ENCODE peak calls at places on chromosome 11, in ten cellular contexts. E, J, M, X, K, B, Z, C, V and A are unnamed samples.

GRCh38 chr11:128747728-128748148 is 53.9 kb downstream of the FLI1 start:
- DNase-seq in K (no peak), M (no peak), X (peak), B (no peak), Z (no peak), E (no peak), C (no peak), V (no peak), J (no peak), A (no peak)

GRCh38 chr11:88281317-88281712 is 56.2 kb downstream of the CTSC start:
- DNase-seq in J (no peak), V (no peak), K (no peak), X (no peak), M (no peak), B (peak), E (no peak), Z (peak), C (no peak), A (no peak)

GRCh38 chr11:82734120-82734479 is 436 bp upstream of the FAM181B start:
- DNase-seq in B (no peak), J (no peak), C (no peak), Z (no peak), M (no peak), E (no peak), V (no peak), K (no peak), X (no peak), A (no peak)

GRCh38 chr11:36123353-36124220 is 165.6 kb downstream of the COMMD9 start:
- DNase-seq in K (no peak), B (no peak), Z (no peak), X (no peak), C (no peak), E (no peak), V (no peak), J (no peak), M (no peak), A (no peak)

GRCh38 chr11:65558785-65559509 is 788 bp upstream of the LTBP3 start:
- DNase-seq in V (no peak), M (no peak), E (no peak), J (peak), K (peak), B (peak), X (no peak), Z (no peak), C (no peak), A (no peak)

GRCh38 chr11:111114091-111114490 is 131.4 kb upstream of the POU2AF2 start:
- DNase-seq in B (no peak), K (no peak), X (no peak), V (no peak), C (no peak), Z (no peak), J (no peak), E (no peak), M (no peak), A (no peak)

GRCh38 chr11:69535928-69536327 is 54.5 kb downstream of the LINC01488 start:
- DNase-seq in M (no peak), B (no peak), C (no peak), J (no peak), X (no peak), V (no peak), Z (no peak), K (no peak), E (no peak), A (no peak)

GRCh38 chr11:1051356-1052132 is 15.0 kb upstream of the MUC6 start:
- DNase-seq in J (no peak), Z (no peak), B (no peak), C (no peak), E (no peak), V (no peak), X (no peak), M (no peak), K (no peak), A (no peak)

GRCh38 chr11:11865449-11865848 is 23.7 kb downstream of the USP47 start:
- DNase-seq in B (peak), V (no peak), E (no peak), M (no peak), X (no peak), J (no peak), C (no peak), Z (no peak), K (no peak), A (no peak)

GRCh38 chr11:126166413-126166812 is 45.0 kb downstream of the RPUSD4 start:
- DNase-seq in V (no peak), K (no peak), J (no peak), M (no peak), X (no peak), B (no peak), C (no peak), E (no peak), Z (no peak), A (no peak)

GRCh38 chr11:67644472-67645418 is 5.2 kb upstream of the TBX10 start:
- DNase-seq in J (no peak), M (no peak), C (peak), V (no peak), B (no peak), Z (no peak), E (no peak), K (no peak), X (no peak), A (peak)

GRCh38 chr11:130128626-130129025 is 31.0 kb upstream of the ST14 start:
- DNase-seq in B (no peak), J (no peak), E (no peak), Z (no peak), C (no peak), M (no peak), K (no peak), X (no peak), V (no peak), A (no peak)

GRCh38 chr11:69467646-69468045 is 13.8 kb upstream of the LINC01488 start:
- DNase-seq in J (no peak), C (no peak), V (no peak), B (no peak), M (no peak), K (no peak), Z (no peak), X (no peak), E (peak), A (no peak)

GRCh38 chr11:86234831-86235461 is 9.6 kb upstream of the EED start:
- DNase-seq in V (no peak), E (no peak), K (no peak), M (no peak), Z (no peak), B (no peak), C (peak), J (no peak), X (no peak), A (no peak)

GRCh38 chr11:35990170-35990569 is 46.3 kb downstream of the LDLRAD3 start:
- DNase-seq in B (no peak), M (no peak), C (no peak), X (no peak), E (no peak), K (no peak), Z (no peak), J (no peak), V (no peak), A (no peak)

GRCh38 chr11:34027516-34028406 is 23.8 kb upstream of the CAPRIN1 start:
- DNase-seq in X (no peak), Z (no peak), C (no peak), K (no peak), B (no peak), V (no peak), J (no peak), M (no peak), E (no peak), A (no peak)

GRCh38 chr11:76120513-76121081 is 85.7 kb downstream of the WNT11 start:
- DNase-seq in Z (no peak), K (no peak), E (no peak), B (peak), C (peak), J (peak), V (peak), X (no peak), M (no peak), A (no peak)

DNA sequence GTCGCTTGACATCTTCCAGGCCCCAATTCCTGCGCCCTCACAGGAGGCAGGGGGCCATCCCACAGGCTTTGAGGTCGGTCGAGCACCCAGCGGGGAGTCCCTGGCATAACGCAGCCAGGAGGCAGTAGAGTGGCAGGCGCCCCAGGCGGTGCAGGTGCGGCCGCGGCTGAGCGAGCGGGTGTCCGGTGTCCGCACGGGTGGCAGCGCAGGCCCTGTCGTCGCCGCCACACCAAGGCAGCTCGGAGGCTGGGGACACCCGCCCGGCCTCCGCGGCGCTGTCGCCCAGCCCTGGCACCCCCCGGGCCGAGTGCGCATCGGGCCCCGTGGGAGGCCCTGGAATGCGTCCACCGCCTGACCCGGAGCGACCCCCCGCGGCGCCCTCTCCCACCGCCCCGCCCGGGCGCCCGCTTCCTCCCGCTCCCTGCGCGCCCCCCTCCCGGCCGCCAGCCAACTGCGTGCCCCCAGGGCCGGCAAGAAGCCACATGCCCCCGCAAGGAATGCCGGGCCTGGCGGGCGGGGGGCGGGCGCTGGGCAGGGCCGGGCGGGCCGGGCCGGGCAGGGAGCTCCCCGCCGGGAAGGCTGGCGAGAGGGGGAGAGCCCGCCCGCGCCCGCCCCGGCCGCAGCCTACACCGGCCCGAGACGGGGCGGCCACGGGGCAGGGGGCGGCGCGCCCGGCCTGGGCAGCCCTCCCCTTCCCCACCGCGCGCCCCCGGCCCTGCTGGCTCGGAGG is 33.9 kb downstream of the PRDM11 start:
- DNase-seq in Z (peak), B (no peak), J (no peak), M (peak), X (peak), E (peak), C (peak), K (no peak), V (no peak), A (no peak)
- TF ChIP-seq CTCF in Z (peak), B (peak), J (peak), M (peak), X (peak), E (peak), C (peak), K (no peak), V (no peak), A (no peak)

DNA sequence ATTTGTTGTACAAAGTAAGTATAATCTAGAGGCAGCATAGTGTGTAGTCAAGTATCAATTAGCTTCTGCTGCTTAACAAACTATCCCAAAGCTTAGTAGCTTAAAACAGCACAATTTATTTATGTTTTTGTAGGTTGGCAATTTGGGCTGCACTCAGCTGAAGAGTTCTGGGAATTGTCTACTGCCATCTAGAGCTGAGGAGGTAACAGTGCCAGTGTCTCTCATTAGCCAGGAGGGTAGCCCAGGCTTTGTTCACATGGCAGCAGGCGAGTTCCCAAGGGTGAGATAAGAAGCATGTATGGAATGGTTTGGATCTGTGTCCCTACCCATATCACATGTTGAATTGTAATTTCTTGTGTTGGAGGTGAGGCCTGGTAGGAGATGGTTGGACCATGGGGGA is 45.8 kb upstream of the SLN start:
- DNase-seq in J (no peak), C (peak), B (no peak), M (no peak), X (no peak), V (no peak), K (no peak), E (no peak), Z (no peak), A (no peak)
- TF ChIP-seq CTCF in J (no peak), C (peak), B (no peak), M (no peak), X (peak), V (no peak), K (no peak), E (no peak), Z (peak), A (peak)

DNA sequence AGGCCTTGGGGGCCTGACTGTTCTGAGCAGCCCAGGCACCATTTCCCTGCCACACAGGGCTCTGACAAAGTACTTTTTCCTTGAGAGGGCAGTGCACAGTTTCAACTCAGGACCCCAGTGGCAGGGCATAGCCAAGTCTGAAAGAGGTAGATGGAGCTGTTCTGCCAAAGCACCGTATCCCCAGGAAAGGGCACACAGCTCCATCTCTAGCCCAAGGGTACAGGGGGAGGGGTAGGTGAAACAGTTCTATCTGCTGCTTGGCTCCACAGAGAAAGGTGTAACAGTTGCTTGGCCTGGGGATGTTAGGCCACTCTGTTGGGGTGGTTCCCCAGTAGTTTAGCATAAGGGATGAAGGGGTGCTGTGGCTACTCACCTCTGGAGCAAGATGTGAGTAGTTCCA is 47.8 kb downstream of the GDPD4 start:
- DNase-seq in X (no peak), V (no peak), B (no peak), E (no peak), C (no peak), J (no peak), Z (no peak), M (no peak), K (no peak), A (no peak)
- TF ChIP-seq CTCF in X (no peak), V (no peak), B (no peak), E (no peak), C (no peak), J (no peak), Z (no peak), M (no peak), K (no peak), A (no peak)

GRCh38 chr11:114413958-114414357 is 13.5 kb downstream of the RBM7 start:
- DNase-seq in C (peak), X (no peak), B (no peak), V (no peak), E (no peak), J (no peak), M (no peak), Z (no peak), K (no peak), A (no peak)
- TF ChIP-seq CTCF in C (no peak), X (no peak), B (no peak), V (no peak), E (no peak), J (no peak), M (no peak), Z (no peak), K (no peak), A (no peak)

DNA sequence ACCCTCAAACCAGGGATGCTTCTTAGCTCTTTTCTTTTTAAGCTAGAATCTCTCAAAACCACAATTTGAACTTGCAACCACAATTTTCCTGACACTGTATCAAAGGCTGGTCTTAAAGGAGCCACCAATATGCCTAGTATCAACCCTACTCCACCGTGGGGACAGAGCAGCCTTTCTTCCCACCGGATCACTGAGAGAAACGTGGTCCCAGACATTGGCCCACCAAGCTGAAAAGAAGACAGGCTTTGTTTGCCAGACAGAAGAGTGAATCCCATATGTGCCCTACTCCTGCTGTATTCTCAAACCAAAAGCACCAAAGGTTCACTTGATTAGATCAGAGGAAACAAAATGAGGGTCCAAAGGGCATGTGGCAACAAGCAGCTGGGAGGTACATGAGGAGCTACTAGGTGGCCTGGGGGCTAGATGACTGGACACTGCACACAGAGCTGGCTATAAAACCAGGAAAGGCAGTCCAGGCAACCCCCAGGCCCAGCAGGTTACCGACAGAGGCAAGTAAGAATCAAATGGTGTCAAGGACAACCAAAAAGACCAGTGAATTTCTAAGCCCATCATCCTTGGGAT is 3.6 kb upstream of the VWCE start:
- DNase-seq in C (no peak), X (no peak), Z (no peak), J (no peak), B (no peak), E (no peak), K (no peak), V (no peak), M (no peak), A (no peak)
- TF ChIP-seq CTCF in C (no peak), X (no peak), Z (no peak), J (no peak), B (no peak), E (no peak), K (no peak), V (no peak), M (no peak), A (no peak)

GRCh38 chr11:102309621-102310541 is 7.4 kb upstream of the BIRC3 start:
- DNase-seq in Z (no peak), C (peak), E (no peak), B (no peak), K (no peak), V (no peak), J (no peak), M (no peak), X (no peak), A (no peak)

GRCh38 chr11:102304686-102305085 is 12.6 kb upstream of the BIRC3 start:
- DNase-seq in K (no peak), X (no peak), J (no peak), Z (no peak), E (no peak), B (no peak), C (no peak), V (no peak), M (no peak), A (no peak)

GRCh38 chr11:102306817-102307814 is 10.2 kb upstream of the BIRC3 start:
- DNase-seq in X (no peak), K (no peak), M (no peak), Z (no peak), B (no peak), C (no peak), E (no peak), J (no peak), V (no peak), A (peak)

GRCh38 chr11:102305352-102306047 is 11.8 kb upstream of the BIRC3 start:
- DNase-seq in K (no peak), Z (no peak), X (no peak), C (no peak), E (no peak), B (no peak), V (no peak), J (no peak), M (no peak), A (no peak)

GRCh38 chr11:102306048-102306575 is 11.2 kb upstream of the BIRC3 start:
- DNase-seq in V (no peak), X (no peak), J (no peak), B (no peak), E (no peak), M (peak), K (no peak), Z (no peak), C (no peak), A (no peak)
- TF ChIP-seq CTCF in V (no peak), X (no peak), J (no peak), B (peak), E (no peak), M (peak), K (no peak), Z (peak), C (peak), A (peak)

GRCh38 chr11:29328961-29329441 is 687.8 kb downstream of the KCNA4 start:
- DNase-seq in C (peak), V (peak), X (peak), B (peak), M (peak), Z (peak), K (no peak), E (peak), J (peak), A (peak)

GRCh38 chr11:29334781-29335140 is 682.1 kb downstream of the KCNA4 start:
- DNase-seq in M (no peak), X (no peak), K (no peak), B (no peak), C (no peak), J (peak), Z (no peak), V (no peak), E (no peak), A (no peak)

GRCh38 chr11:29336727-29337212 is 680.1 kb downstream of the KCNA4 start:
- DNase-seq in E (no peak), J (peak), V (peak), B (peak), C (no peak), Z (peak), K (no peak), X (no peak), M (no peak), A (no peak)

GRCh38 chr11:29333993-29334780 is 682.6 kb downstream of the KCNA4 start:
- DNase-seq in K (no peak), X (peak), Z (peak), J (peak), C (peak), B (peak), M (peak), V (peak), E (peak), A (peak)
- TF ChIP-seq CTCF in K (peak), X (peak), Z (peak), J (peak), C (peak), B (peak), M (peak), V (peak), E (peak), A (peak)

DNA sequence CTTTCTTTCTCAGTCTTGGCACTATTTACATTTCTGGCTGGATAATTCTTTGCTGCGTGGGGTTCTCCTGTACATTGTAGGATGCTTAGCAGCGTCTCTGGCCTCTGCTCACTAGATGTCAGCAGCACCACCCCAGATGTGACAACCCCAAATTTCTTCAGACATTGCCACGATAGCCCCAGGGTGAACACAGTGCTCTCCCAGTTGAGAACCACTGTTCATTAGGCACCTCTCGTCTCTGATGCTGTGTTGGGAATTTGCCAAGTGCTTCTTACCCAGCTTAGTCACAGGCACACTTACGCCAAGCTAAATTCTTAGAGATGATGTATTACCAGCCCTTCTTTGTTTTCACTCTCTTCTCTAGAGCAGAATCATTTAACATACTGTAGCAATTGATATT is 9.4 kb downstream of the TRIM6 start:
- DNase-seq in Z (peak), J (peak), E (no peak), K (no peak), C (no peak), B (peak), M (no peak), V (peak), X (no peak), A (peak)
- TF ChIP-seq CTCF in Z (peak), J (peak), E (no peak), K (no peak), C (no peak), B (no peak), M (no peak), V (no peak), X (no peak), A (peak)

GRCh38 chr11:46106530-46107407 is 14.5 kb downstream of the PHF21A start:
- DNase-seq in V (no peak), X (no peak), M (no peak), K (no peak), C (peak), Z (peak), E (no peak), J (no peak), B (peak), A (no peak)
- TF ChIP-seq CTCF in V (no peak), X (no peak), M (no peak), K (no peak), C (no peak), Z (no peak), E (no peak), J (no peak), B (no peak), A (no peak)